ENCODE peak calls at places on chromosomes 3 and 15, in seven cellular contexts. V is HEK293T; Q is astrocyte of the cerebellum; N is stimulated activated CD8-positive, alpha-beta memory T cell treated with anti-CD3 and anti-CD28 coated beads, Interleukin-4, amount 100 ng/mL, for 48 hours; A is lower lobe of right lung; G is D341Med; F is endothelial cell of umbilical vein. Z is an unnamed sample.

GRCh38 chr3:30658328-30659052 is 52.1 kb downstream of the TGFBR2 start:
- DNase-seq in V (no peak), Q (peak), N (peak), A (no peak), G (no peak), F (peak), Z (no peak)

GRCh38 chr3:44721231-44722102 is 8.0 kb upstream of the ZNF501 start:
- DNase-seq in V (no peak), Q (no peak), N (no peak), A (no peak), G (no peak), F (no peak), Z (no peak)

GRCh38 chr15:75195122-75195765 is 6.4 kb upstream of the C15orf39 start:
- DNase-seq in V (no peak), Q (no peak), N (no peak), A (no peak), G (peak), F (no peak), Z (peak)

GRCh38 chr3:120852412-120852811 is 55.6 kb upstream of the STXBP5L start:
- DNase-seq in V (no peak), Q (no peak), N (no peak), A (no peak), G (no peak), F (no peak), Z (no peak)

GRCh38 chr3:136624894-136625815 is 127.0 kb downstream of the STAG1 start:
- DNase-seq in V (no peak), Q (no peak), N (no peak), A (no peak), G (no peak), F (no peak), Z (peak)

GRCh38 chr15:35925634-35926380 is 379.8 kb upstream of the DPH6 start:
- DNase-seq in V (no peak), Q (no peak), N (no peak), A (no peak), G (no peak), F (no peak), Z (no peak)

GRCh38 chr15:62850791-62851291 is 191.7 kb upstream of the TPM1 start:
- DNase-seq in V (no peak), Q (peak), N (no peak), A (no peak), G (no peak), F (peak), Z (peak)

GRCh38 chr15:50798684-50799083 is 33.2 kb upstream of the SPPL2A start:
- DNase-seq in V (no peak), Q (no peak), N (no peak), A (no peak), G (no peak), F (peak), Z (no peak)

GRCh38 chr3:37126856-37127255 is 47.5 kb downstream of the LRRFIP2 start:
- DNase-seq in V (no peak), Q (no peak), N (no peak), A (no peak), G (no peak), F (no peak), Z (no peak)

GRCh38 chr3:43144811-43145490 is 39.1 kb upstream of the POMGNT2 start:
- DNase-seq in V (no peak), Q (no peak), N (no peak), A (no peak), G (no peak), F (peak), Z (no peak)

GRCh38 chr15:80531388-80532184 is 127.4 kb downstream of the ARNT2 start:
- DNase-seq in V (no peak), Q (no peak), N (no peak), A (no peak), G (no peak), F (no peak), Z (no peak)

GRCh38 chr15:100732359-100733055 is 130.1 kb downstream of the ASB7 start:
- DNase-seq in V (no peak), Q (peak), N (no peak), A (no peak), G (no peak), F (no peak), Z (no peak)

GRCh38 chr3:129305592-129306091 is 27.0 kb downstream of the HMCES start:
- DNase-seq in V (no peak), Q (peak), N (no peak), A (peak), G (no peak), F (peak), Z (peak)

GRCh38 chr3:156782921-156783320 is 43.2 kb upstream of the LEKR1 start:
- DNase-seq in V (no peak), Q (no peak), N (no peak), A (no peak), G (no peak), F (peak), Z (no peak)

GRCh38 chr3:126394179-126394976 is at the start of gene CFAP100:
- DNase-seq in V (no peak), Q (no peak), N (no peak), A (peak), G (no peak), F (peak), Z (peak)

GRCh38 chr3:105997800-105998526 is 129.2 kb upstream of the CBLB start:
- DNase-seq in V (no peak), Q (peak), N (no peak), A (peak), G (no peak), F (no peak), Z (no peak)

GRCh38 chr3:179148446-179149238 is 485 bp downstream of the PIK3CA start:
- DNase-seq in V (peak), Q (no peak), N (peak), A (peak), G (peak), F (peak), Z (peak)

GRCh38 chr3:139106013-139106932 is 61.6 kb upstream of the PRR23C start:
- DNase-seq in V (no peak), Q (no peak), N (no peak), A (no peak), G (no peak), F (no peak), Z (no peak)

GRCh38 chr3:29329986-29330514 is 49.2 kb downstream of the RBMS3 start:
- DNase-seq in V (no peak), Q (no peak), N (no peak), A (no peak), G (no peak), F (no peak), Z (no peak)

GRCh38 chr3:184314700-184315505 is 497 bp downstream of the EIF4G1 start:
- DNase-seq in V (peak), Q (no peak), N (peak), A (peak), G (peak), F (peak), Z (peak)

GRCh38 chr3:42632146-42632545 is 21.4 kb upstream of the ZBTB47 start:
- DNase-seq in V (no peak), Q (no peak), N (no peak), A (no peak), G (no peak), F (no peak), Z (no peak)

GRCh38 chr15:34708422-34708821 is 46.4 kb downstream of the GJD2 start:
- DNase-seq in V (peak), Q (peak), N (no peak), A (no peak), G (peak), F (peak), Z (peak)

GRCh38 chr3:136586580-136586979 is 165.6 kb downstream of the STAG1 start:
- DNase-seq in V (no peak), Q (no peak), N (no peak), A (no peak), G (no peak), F (no peak), Z (no peak)

GRCh38 chr3:194761384-194761783 is 75.7 kb downstream of the FAM43A start:
- DNase-seq in V (no peak), Q (no peak), N (no peak), A (no peak), G (no peak), F (no peak), Z (no peak)

GRCh38 chr3:112089956-112090898 is 4.0 kb downstream of the C3orf52 start:
- DNase-seq in V (no peak), Q (no peak), N (no peak), A (no peak), G (no peak), F (peak), Z (no peak)

GRCh38 chr3:143507735-143508580 is 340.3 kb downstream of the SLC9A9 start:
- DNase-seq in V (no peak), Q (peak), N (no peak), A (no peak), G (no peak), F (no peak), Z (no peak)

GRCh38 chr3:196246612-196247308 is 30.4 kb downstream of the SLC51A start:
- DNase-seq in V (no peak), Q (peak), N (no peak), A (no peak), G (no peak), F (no peak), Z (no peak)

GRCh38 chr3:99945328-99945995 is 127.8 kb downstream of the CMSS1 start:
- DNase-seq in V (no peak), Q (peak), N (no peak), A (no peak), G (no peak), F (peak), Z (no peak)

GRCh38 chr15:71374607-71375352 is 259.5 kb downstream of the THSD4 start:
- DNase-seq in V (no peak), Q (no peak), N (no peak), A (no peak), G (no peak), F (peak), Z (no peak)

Z was measured in neuronal stem cell.